ENCODE peak calls at places on chromosomes 12 and 14, in ten cellular contexts. G is right lobe of liver, W is tibial nerve, X is neural progenitor cell, V is thyroid gland, Z is HCT116, N is pancreas, K is testis, J is Peyer's patch, P is heart right ventricle. H is an unnamed sample.

GRCh38 chr14:56170877-56171422 is 52.7 kb downstream of the PELI2 start:
- DNase-seq in P (no peak), N (no peak), K (no peak), G (no peak), X (no peak), Z (no peak), V (no peak), W (no peak), J (no peak), H (peak; percentile 86)

GRCh38 chr14:70907172-70907995 is at the start of gene PCNX1:
- DNase-seq in J (peak; percentile 95), N (peak; percentile 85), Z (peak; percentile 46), P (peak; percentile 89), X (peak; percentile 98), V (peak; percentile 90), W (peak; percentile 77), G (peak; percentile 93), K (peak; percentile 93), H (peak; percentile 83)

GRCh38 chr12:31874961-31875608 is 84.1 kb upstream of the RESF1 start:
- DNase-seq in Z (no peak), N (peak; percentile 28), X (no peak), W (no peak), G (peak; percentile 48), J (peak; percentile 83), K (no peak), V (no peak), P (peak; percentile 69), H (no peak)

GRCh38 chr14:44962573-44963528 is 861 bp downstream of the TOGARAM1 start:
- DNase-seq in J (peak; percentile 64), P (peak; percentile 58), G (peak; percentile 57), N (peak; percentile 35), X (peak; percentile 66), K (peak; percentile 64), V (peak; percentile 59), Z (no peak), W (no peak), H (peak; percentile 34)

GRCh38 chr12:75892779-75893408 is 138.7 kb downstream of the PHLDA1 start:
- DNase-seq in P (no peak), J (no peak), X (no peak), W (no peak), G (no peak), Z (no peak), K (no peak), N (no peak), V (no peak), H (no peak)

GRCh38 chr14:100155881-100156645 is 3.4 kb downstream of the DEGS2 start:
- DNase-seq in K (no peak), X (no peak), Z (no peak), V (peak; percentile 80), N (no peak), G (no peak), J (peak; percentile 88), P (no peak), W (no peak), H (peak; percentile 98)

GRCh38 chr14:42459171-42459685 is 852.6 kb downstream of the LRFN5 start:
- DNase-seq in W (no peak), J (no peak), V (no peak), N (no peak), Z (no peak), K (no peak), G (no peak), P (no peak), X (no peak), H (no peak)

GRCh38 chr12:46935448-46935847 is 109.7 kb upstream of the SLC38A4 start:
- DNase-seq in P (no peak), J (no peak), W (no peak), X (no peak), G (no peak), V (no peak), Z (no peak), N (no peak), K (no peak), H (no peak)

GRCh38 chr12:25970082-25970481 is 11.6 kb downstream of the RASSF8 start:
- DNase-seq in J (no peak), G (no peak), V (no peak), Z (no peak), X (no peak), N (no peak), K (no peak), W (no peak), P (no peak), H (no peak)

GRCh38 chr14:101482066-101482465 is 79.2 kb upstream of the DIO3 start:
- DNase-seq in J (no peak), N (no peak), Z (no peak), G (no peak), K (no peak), V (no peak), P (no peak), X (no peak), W (no peak), H (no peak)

GRCh38 chr12:11862794-11863193 is 207.9 kb upstream of the BCL2L14 start:
- DNase-seq in K (no peak), Z (no peak), J (no peak), N (peak; percentile 33), G (no peak), W (no peak), V (peak; percentile 78), X (no peak), P (peak; percentile 51), H (no peak)

GRCh38 chr14:68094158-68094557 is 274.6 kb downstream of the RAD51B start:
- DNase-seq in X (no peak), N (no peak), J (no peak), V (no peak), P (no peak), Z (no peak), W (no peak), K (no peak), G (no peak), H (no peak)

GRCh38 chr12:44206045-44206444 is 370.2 kb downstream of the TMEM117 start:
- DNase-seq in X (no peak), G (no peak), P (no peak), J (no peak), N (no peak), W (no peak), V (no peak), K (no peak), Z (no peak), H (no peak)

GRCh38 chr14:93941293-93941910 is 14.3 kb downstream of the FAM181A start:
- DNase-seq in N (peak; percentile 89), G (no peak), W (no peak), K (no peak), X (no peak), P (no peak), V (no peak), J (no peak), Z (no peak), H (no peak)

GRCh38 chr12:124994435-124994975 is 1.1 kb downstream of the BRI3BP start:
- DNase-seq in X (peak; percentile 19), G (no peak), P (no peak), V (no peak), Z (no peak), N (no peak), J (peak; percentile 84), W (no peak), K (no peak), H (peak; percentile 91)

GRCh38 chr14:89516173-89516572 is 99.1 kb upstream of the FOXN3 start:
- DNase-seq in J (no peak), P (no peak), N (no peak), G (no peak), Z (no peak), X (no peak), V (no peak), K (no peak), W (no peak), H (peak; percentile 7)

GRCh38 chr12:18141583-18141982 is 51.6 kb upstream of the RERGL start:
- DNase-seq in G (no peak), W (no peak), V (no peak), Z (no peak), X (no peak), N (no peak), K (no peak), J (no peak), P (no peak), H (peak; percentile 76)

GRCh38 chr14:104735830-104736642 is 12.0 kb downstream of the ADSS1 start:
- DNase-seq in Z (no peak), G (peak; percentile 98), N (no peak), X (no peak), V (peak; percentile 56), P (peak; percentile 84), J (peak; percentile 73), K (peak; percentile 81), W (peak; percentile 78), H (no peak)

GRCh38 chr12:88401153-88401552 is 179.1 kb downstream of the KITLG start:
- DNase-seq in W (no peak), P (no peak), K (no peak), X (no peak), V (no peak), N (no peak), J (no peak), Z (no peak), G (no peak), H (peak; percentile 7)

GRCh38 chr12:3259976-3260375 is 182.8 kb downstream of the TSPAN9 start:
- DNase-seq in Z (no peak), J (no peak), X (no peak), G (no peak), V (peak; percentile 38), K (peak; percentile 19), P (no peak), W (no peak), N (no peak), H (no peak)
- H3K27ac ChIP-seq in Z (no peak overlapping the region), J (no peak overlapping the region), X (no peak overlapping the region), G (no peak overlapping the region), V (no peak overlapping the region), K (no peak overlapping the region), P (peak overlapping the region; percentile 5), W (no peak overlapping the region), N (no peak overlapping the region), H (no peak overlapping the region)

GRCh38 chr14:37056473-37056872 is 115.9 kb downstream of the SLC25A21 start:
- DNase-seq in W (no peak), G (no peak), J (no peak), N (no peak), P (no peak), V (no peak), X (no peak), K (peak; percentile 46), Z (no peak), H (no peak)
- H3K27ac ChIP-seq in W (no peak overlapping the region), G (no peak overlapping the region), J (no peak overlapping the region), N (no peak overlapping the region), P (no peak overlapping the region), V (no peak overlapping the region), X (no peak overlapping the region), K (peak overlapping the region; percentile 32), Z (no peak overlapping the region), H (no peak overlapping the region)

DNA sequence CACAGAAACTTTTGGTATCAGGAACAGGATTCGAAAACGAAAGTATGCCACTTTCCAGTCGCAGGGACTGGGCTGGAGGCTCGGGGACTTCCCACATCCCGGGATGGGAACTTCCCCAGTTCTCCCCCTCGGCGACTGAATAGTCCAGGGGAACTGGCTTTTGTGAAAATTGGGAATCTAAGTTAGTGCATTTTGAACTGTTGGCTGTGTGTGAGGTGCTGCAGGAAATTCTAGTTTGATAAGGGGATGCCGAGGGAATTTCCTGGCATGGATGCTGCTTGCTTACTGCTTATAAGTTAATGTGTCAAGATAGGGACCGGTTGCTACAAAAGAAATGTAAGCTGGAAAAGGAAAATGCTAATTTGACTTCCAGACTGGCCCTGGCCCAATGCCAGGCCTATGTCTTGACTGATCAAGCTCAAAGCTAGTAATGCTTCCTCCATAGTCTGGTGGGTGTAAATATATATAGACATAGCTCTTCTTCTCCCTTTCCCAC is 73.4 kb upstream of the EIF5 start:
- DNase-seq in Z (no peak), N (peak; percentile 49), V (peak; percentile 13), G (peak; percentile 65), W (no peak), X (no peak), K (peak; percentile 65), J (peak; percentile 72), P (peak; percentile 70), H (peak; percentile 82)
- H3K27ac ChIP-seq in Z (no peak overlapping the region), N (peak overlapping the region; percentile 92), V (peak overlapping the region; percentile 39), G (peak overlapping the region; percentile 99), W (peak overlapping the region; percentile 83), X (no peak overlapping the region), K (peak overlapping the region; percentile 87), J (peak overlapping the region; percentile 84), P (peak overlapping the region; percentile 78), H (peak overlapping the region; percentile 93)

GRCh38 chr12:91467686-91468085 is 285.1 kb upstream of the DCN start:
- DNase-seq in X (no peak), N (no peak), K (no peak), G (no peak), V (no peak), P (no peak), Z (no peak), J (no peak), W (no peak), H (no peak)
- H3K27ac ChIP-seq in X (no peak overlapping the region), N (no peak overlapping the region), K (no peak overlapping the region), G (no peak overlapping the region), V (no peak overlapping the region), P (no peak overlapping the region), Z (no peak overlapping the region), J (no peak overlapping the region), W (no peak overlapping the region), H (no peak overlapping the region)